ENCODE peak calls at places on chromosome 11, in six cellular contexts. Z is HAP-1, D is colonic mucosa, N is cardiac muscle cell, X is A549, W is HepG2. V is an unnamed sample.

GRCh38 chr11:36265793-36266628 is 23.2 kb downstream of the COMMD9 start:
- DNase-seq in Z (peak; percentile 75), D (peak; percentile 52), N (peak; percentile 74), X (peak; percentile 62), W (peak; percentile 16), V (peak; percentile 42)

GRCh38 chr11:128520206-128520885 is 67.0 kb downstream of the ETS1 start:
- DNase-seq in Z (no peak), D (no peak), N (no peak), X (no peak), W (no peak), V (no peak)

GRCh38 chr11:45872513-45873356 is 12.7 kb upstream of the MAPK8IP1 start:
- DNase-seq in Z (peak; percentile 76), D (no peak), N (peak; percentile 83), X (peak; percentile 68), W (peak; percentile 29), V (peak; percentile 78)

GRCh38 chr11:73308963-73309960 is 1.2 kb downstream of the ARHGEF17 start:
- DNase-seq in Z (peak; percentile 83), D (peak; percentile 82), N (peak; percentile 96), X (peak; percentile 84), W (peak; percentile 92), V (peak; percentile 52)

GRCh38 chr11:6433998-6434650 is 6.7 kb downstream of the HPX start:
- DNase-seq in Z (no peak), D (no peak), N (no peak), X (no peak), W (peak; percentile 32), V (no peak)

GRCh38 chr11:11420512-11420911 is 67.5 kb upstream of the CSNK2A3 start:
- DNase-seq in Z (no peak), D (no peak), N (peak; percentile 24), X (no peak), W (no peak), V (no peak)

GRCh38 chr11:134118016-134118415 is 49.1 kb downstream of the JAM3 start:
- DNase-seq in Z (no peak), D (no peak), N (no peak), X (no peak), W (no peak), V (no peak)

GRCh38 chr11:77547863-77548551 is 41.7 kb upstream of the AQP11 start:
- DNase-seq in Z (peak; percentile 61), D (peak; percentile 65), N (peak; percentile 81), X (peak; percentile 57), W (peak; percentile 56), V (peak; percentile 59)

GRCh38 chr11:129102225-129102624 is 89.9 kb downstream of the ARHGAP32 start:
- DNase-seq in Z (no peak), D (no peak), N (no peak), X (no peak), W (no peak), V (no peak)

GRCh38 chr11:22670803-22671202 is 4.4 kb downstream of the GAS2 start:
- DNase-seq in Z (no peak), D (no peak), N (peak; percentile 9), X (no peak), W (peak; percentile 39), V (no peak)

GRCh38 chr11:15300282-15300681 is 185.6 kb downstream of the INSC start:
- DNase-seq in Z (no peak), D (no peak), N (no peak), X (no peak), W (no peak), V (no peak)

GRCh38 chr11:101224221-101224620 is 94.6 kb upstream of the PGR start:
- DNase-seq in Z (no peak), D (no peak), N (no peak), X (no peak), W (no peak), V (no peak)
- H3K9me3 ChIP-seq in Z (no peaks in the 10 kb centered on the region), D (no peaks in the 10 kb centered on the region), N (no peaks in the 10 kb centered on the region), X (no peaks in the 10 kb centered on the region), W (peaks cover 59% of the 10 kb centered on the region), V (no peaks in the 10 kb centered on the region)

DNA sequence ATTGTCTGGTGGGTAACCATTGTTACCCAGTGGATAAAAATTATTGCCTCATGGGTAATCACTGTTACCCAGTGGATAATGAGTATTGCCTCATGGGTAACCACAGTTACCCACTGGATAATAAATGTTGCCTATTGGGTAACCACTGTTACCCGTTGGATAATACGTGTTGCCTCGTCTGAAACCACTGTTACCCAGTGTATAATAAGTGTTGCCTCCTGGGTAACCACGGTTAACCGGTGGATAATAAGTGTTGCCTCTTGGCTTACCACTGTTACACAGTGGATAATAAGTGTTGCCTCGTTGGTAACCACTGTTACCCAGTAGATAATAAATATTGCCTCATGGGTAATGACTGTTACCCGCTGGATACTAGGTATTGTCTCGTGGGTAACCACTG is 20.9 kb upstream of the NXPE4 start:
- DNase-seq in Z (no peak), D (peak; percentile 4), N (no peak), X (no peak), W (no peak), V (no peak)
- H3K9me3 ChIP-seq in Z (no peaks in the 10 kb centered on the region), D (no peaks in the 10 kb centered on the region), N (peaks cover 13% of the 10 kb centered on the region), X (no peaks in the 10 kb centered on the region), W (peaks cover 100% of the 10 kb centered on the region), V (peaks cover 2% of the 10 kb centered on the region)

DNA sequence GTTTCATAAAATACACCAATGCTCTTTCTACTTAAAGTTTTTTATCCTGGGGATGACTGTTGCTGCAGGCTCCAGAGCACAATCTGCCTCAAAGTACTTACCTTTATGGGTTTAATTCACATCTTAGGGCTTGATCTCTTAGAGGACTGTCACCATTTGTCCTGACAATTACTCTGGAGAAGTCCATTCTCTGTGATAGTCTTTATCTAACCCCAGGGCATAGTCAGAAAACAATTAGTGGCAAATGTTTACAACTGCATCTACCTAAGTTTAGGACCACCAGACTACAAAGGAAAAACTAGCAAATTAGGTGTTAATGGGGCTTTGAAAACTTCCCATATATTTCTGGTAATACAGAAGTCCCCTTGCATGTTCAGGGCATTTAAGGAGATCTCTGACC is 973.5 kb downstream of the JRKL start:
- DNase-seq in Z (no peak), D (no peak), N (no peak), X (no peak), W (no peak), V (no peak)
- H3K9me3 ChIP-seq in Z (no peaks in the 10 kb centered on the region), D (no peaks in the 10 kb centered on the region), N (no peaks in the 10 kb centered on the region), X (no peaks in the 10 kb centered on the region), W (peaks cover 11% of the 10 kb centered on the region), V (no peaks in the 10 kb centered on the region)

GRCh38 chr11:50220651-50221050 is 188.0 kb downstream of the OR4C45 start:
- DNase-seq in Z (no peak), D (no peak), N (no peak), X (no peak), W (no peak), V (no peak)
- H3K9me3 ChIP-seq in Z (no peaks in the 10 kb centered on the region), D (no peaks in the 10 kb centered on the region), N (peaks cover 3% of the 10 kb centered on the region), X (peaks cover 4% of the 10 kb centered on the region), W (peaks cover 30% of the 10 kb centered on the region), V (no peaks in the 10 kb centered on the region)

DNA sequence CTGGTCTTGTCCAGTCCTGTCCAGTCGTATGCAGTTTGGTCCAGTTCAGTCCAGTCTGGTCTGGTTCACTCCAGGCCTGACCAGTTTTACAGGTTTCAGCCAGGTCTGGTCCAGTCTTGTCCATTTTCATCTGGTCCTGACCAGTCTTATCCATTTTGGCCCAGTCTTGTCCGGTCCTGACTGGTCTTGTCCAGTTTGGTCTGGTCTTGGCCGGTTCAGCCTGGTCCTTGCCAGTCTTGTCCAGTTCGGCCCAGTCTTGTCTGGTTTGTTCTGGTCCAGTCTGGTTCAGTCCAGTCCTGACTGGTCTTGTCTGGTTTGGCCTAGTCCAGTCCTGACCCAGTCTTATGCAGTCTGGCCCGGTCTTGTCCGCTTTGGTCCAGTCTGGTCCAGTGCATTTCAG is 380.2 kb downstream of the OR4C45 start:
- DNase-seq in Z (no peak), D (peak; percentile 10), N (no peak), X (no peak), W (no peak), V (no peak)
- H3K9me3 ChIP-seq in Z (peaks cover 2% of the 10 kb centered on the region), D (no peaks in the 10 kb centered on the region), N (peaks cover 11% of the 10 kb centered on the region), X (peaks cover 4% of the 10 kb centered on the region), W (peaks cover 92% of the 10 kb centered on the region), V (no peaks in the 10 kb centered on the region)

GRCh38 chr11:1180171-1180570 is 22.4 kb downstream of the MUC5AC start:
- DNase-seq in Z (no peak), D (no peak), N (no peak), X (no peak), W (no peak), V (no peak)
- H3K9me3 ChIP-seq in Z (no peaks in the 10 kb centered on the region), D (no peaks in the 10 kb centered on the region), N (no peaks in the 10 kb centered on the region), X (no peaks in the 10 kb centered on the region), W (no peaks in the 10 kb centered on the region), V (no peaks in the 10 kb centered on the region)

GRCh38 chr11:70666336-70666735 is 268.0 kb downstream of the CTTN start:
- DNase-seq in Z (no peak), D (no peak), N (no peak), X (no peak), W (no peak), V (no peak)
- H3K9me3 ChIP-seq in Z (no peaks in the 10 kb centered on the region), D (no peaks in the 10 kb centered on the region), N (no peaks in the 10 kb centered on the region), X (no peaks in the 10 kb centered on the region), W (no peaks in the 10 kb centered on the region), V (no peaks in the 10 kb centered on the region)

GRCh38 chr11:117701781-117702180 is 95.2 kb downstream of the DSCAML1 start:
- DNase-seq in Z (no peak), D (no peak), N (no peak), X (no peak), W (no peak), V (no peak)

GRCh38 chr11:117704416-117705150 is 92.4 kb downstream of the DSCAML1 start:
- DNase-seq in Z (no peak), D (no peak), N (peak; percentile 29), X (no peak), W (no peak), V (peak; percentile 7)

GRCh38 chr11:117700551-117700950 is 96.5 kb downstream of the DSCAML1 start:
- DNase-seq in Z (no peak), D (no peak), N (no peak), X (no peak), W (no peak), V (no peak)

GRCh38 chr11:117705866-117706265 is 91.2 kb downstream of the DSCAML1 start:
- DNase-seq in Z (no peak), D (no peak), N (no peak), X (no peak), W (no peak), V (no peak)

DNA sequence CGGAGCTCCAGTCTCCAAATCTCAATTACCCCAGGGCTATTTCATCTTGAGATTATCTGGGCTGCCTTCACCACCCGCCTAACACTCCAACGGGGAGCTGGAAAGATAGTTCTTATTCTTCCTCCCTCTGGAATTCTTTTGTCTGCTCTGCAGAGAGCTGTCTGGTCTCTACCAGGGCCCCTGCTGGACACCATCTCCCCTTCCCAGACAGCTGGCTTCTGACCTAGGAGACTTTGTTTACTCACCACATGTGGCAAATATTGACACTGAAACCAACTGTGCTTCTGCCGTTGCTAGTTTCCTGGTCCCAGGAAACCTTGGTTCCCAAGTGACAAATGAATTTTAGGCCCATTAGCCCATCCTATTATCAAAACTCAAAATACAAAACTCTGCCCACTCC is 93.8 kb downstream of the DSCAML1 start:
- DNase-seq in Z (no peak), D (peak; percentile 27), N (no peak), X (no peak), W (peak; percentile 67), V (no peak)
- H3K9me3 ChIP-seq in Z (no peaks in the 10 kb centered on the region), D (no peaks in the 10 kb centered on the region), N (no peaks in the 10 kb centered on the region), X (no peaks in the 10 kb centered on the region), W (no peaks in the 10 kb centered on the region), V (no peaks in the 10 kb centered on the region)

DNA sequence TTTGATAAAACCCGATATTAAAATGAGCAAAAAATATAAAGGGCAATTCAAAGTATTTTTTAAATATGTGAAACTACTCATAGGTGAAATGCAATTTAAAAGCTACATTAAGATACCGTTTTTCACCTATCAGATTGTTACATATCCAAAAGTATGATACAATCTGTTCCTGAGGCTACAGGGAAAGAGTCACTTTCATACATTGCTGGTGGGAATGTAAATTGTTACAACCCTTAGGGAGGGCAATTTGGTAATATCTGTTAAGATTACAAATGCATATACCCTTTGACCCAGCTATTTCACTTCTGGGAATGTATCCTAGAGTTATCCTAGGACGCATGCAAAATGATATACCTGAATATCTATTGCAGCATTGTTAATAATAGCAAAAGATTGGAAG is 132.1 kb downstream of the BLID start:
- DNase-seq in Z (no peak), D (no peak), N (no peak), X (no peak), W (no peak), V (no peak)
- H3K9me3 ChIP-seq in Z (no peaks in the 10 kb centered on the region), D (no peaks in the 10 kb centered on the region), N (no peaks in the 10 kb centered on the region), X (no peaks in the 10 kb centered on the region), W (no peaks in the 10 kb centered on the region), V (no peaks in the 10 kb centered on the region)